ENCODE peak calls at places on chromosomes 6 and 20, in seven cellular contexts. S is CD4-positive, CD25-positive, alpha-beta regulatory T cell; H is NT2/D1; W is OCI-LY7; N is Peyer's patch; E is body of pancreas; A is A549. X is an unnamed sample.

GRCh38 chr6:31541059-31541657 is 645 bp downstream of the DDX39B start:
- DNase-seq in A (peak), S (peak), H (peak), E (peak), W (peak), N (no peak), X (peak)

GRCh38 chr6:155561262-155561970 is 105.8 kb upstream of the NOX3 start:
- DNase-seq in E (no peak), N (no peak), S (no peak), A (no peak), H (no peak), W (no peak), X (no peak)

GRCh38 chr6:168699631-168700315 is 258.8 kb downstream of the SMOC2 start:
- DNase-seq in S (no peak), H (no peak), W (no peak), N (no peak), A (no peak), E (no peak), X (no peak)

GRCh38 chr6:159719287-159719686 is 8.0 kb upstream of the WTAP start:
- DNase-seq in H (no peak), W (no peak), A (no peak), E (no peak), S (no peak), N (no peak), X (no peak)

GRCh38 chr20:25282034-25282781 is 34.3 kb downstream of the PYGB start:
- DNase-seq in N (peak), W (no peak), E (no peak), H (no peak), A (no peak), S (no peak), X (peak)

GRCh38 chr6:122405417-122405816 is 6.0 kb downstream of the HSF2 start:
- DNase-seq in W (no peak), S (no peak), A (no peak), N (no peak), E (no peak), H (no peak), X (no peak)

GRCh38 chr6:117143647-117144046 is 121.7 kb upstream of the VGLL2 start:
- DNase-seq in H (no peak), N (no peak), E (no peak), W (no peak), S (no peak), A (no peak), X (no peak)

GRCh38 chr6:17633465-17634188 is 33.5 kb downstream of the FAM8A1 start:
- DNase-seq in S (no peak), W (no peak), H (no peak), A (no peak), E (no peak), N (no peak), X (peak)

GRCh38 chr6:116528800-116529199 is 16.7 kb downstream of the TRAPPC3L start:
- DNase-seq in N (no peak), H (no peak), A (no peak), E (no peak), W (no peak), S (no peak), X (no peak)

GRCh38 chr6:166097914-166098522 is 69.6 kb downstream of the TBXT start:
- DNase-seq in S (peak), W (no peak), E (peak), N (peak), A (peak), H (peak), X (peak)

GRCh38 chr6:3001773-3002293 is 2.1 kb downstream of the NQO2 start:
- DNase-seq in A (peak), N (no peak), S (peak), E (peak), H (no peak), W (peak), X (peak)

GRCh38 chr6:43521836-43522235 is 4.9 kb downstream of the POLR1C start:
- DNase-seq in S (no peak), H (no peak), A (no peak), E (no peak), N (no peak), W (no peak), X (no peak)

GRCh38 chr6:157718788-157719187 is 104.3 kb upstream of the SNX9 start:
- DNase-seq in E (no peak), S (no peak), N (no peak), W (no peak), H (no peak), A (no peak), X (no peak)

GRCh38 chr20:6708010-6708409 is 59.5 kb upstream of the BMP2 start:
- DNase-seq in W (no peak), E (peak), N (peak), S (no peak), H (peak), A (no peak), X (no peak)

GRCh38 chr6:151763938-151764680 is 43.4 kb upstream of the ESR1 start:
- DNase-seq in A (peak), H (peak), N (peak), S (no peak), E (peak), W (peak), X (peak)

GRCh38 chr20:44594730-44595129 is 12.4 kb downstream of the PKIG start:
- DNase-seq in N (no peak), H (no peak), S (no peak), W (no peak), A (peak), E (no peak), X (no peak)

GRCh38 chr20:3654326-3655031 is 8.7 kb downstream of the GFRA4 start:
- DNase-seq in W (no peak), N (no peak), H (no peak), A (no peak), S (no peak), E (no peak), X (no peak)

GRCh38 chr6:78867370-78868040 is at the start of gene IRAK1BP1:
- DNase-seq in A (peak), N (peak), W (peak), H (peak), S (peak), E (peak), X (peak)
- H3K4me3 ChIP-seq in A (peak), N (peak), W (peak), H (peak), S (peak), E (peak), X (peak)

DNA sequence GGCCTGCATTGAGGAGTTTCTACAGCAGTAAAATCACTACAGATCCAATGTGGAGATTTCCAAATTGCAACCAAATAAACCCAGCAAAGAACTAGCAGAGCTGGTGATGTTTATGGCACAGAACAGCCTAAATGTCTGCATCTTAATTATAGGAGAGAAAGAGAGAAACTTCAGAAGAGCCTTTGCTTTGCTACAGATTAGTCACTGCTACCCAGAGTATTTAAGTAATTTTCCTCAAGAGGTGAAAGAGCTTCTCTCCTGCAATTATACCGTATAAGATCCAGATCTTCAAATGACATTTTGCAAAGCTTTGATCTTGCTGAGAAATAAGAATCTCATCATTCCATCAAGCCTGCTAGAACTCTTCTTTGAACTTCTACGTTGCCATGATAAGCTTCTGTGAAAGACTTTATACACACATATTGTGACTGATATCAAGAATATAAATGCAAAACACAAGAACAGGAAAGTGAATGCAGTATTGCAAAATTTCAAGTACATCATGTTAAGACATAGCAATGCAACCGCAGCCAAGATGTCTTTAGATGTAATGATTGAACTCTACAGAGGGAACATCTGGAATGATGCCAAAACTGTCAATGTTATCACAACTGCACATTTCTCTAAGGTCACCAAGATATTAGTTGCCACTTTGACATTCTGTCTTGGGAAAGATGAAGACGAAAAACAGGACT is 48.0 kb downstream of the MKKS start:
- DNase-seq in A (no peak), S (no peak), N (no peak), W (no peak), H (no peak), E (no peak), X (no peak)
- H3K4me3 ChIP-seq in A (no peak), S (no peak), N (no peak), W (no peak), H (no peak), E (no peak), X (no peak)

GRCh38 chr20:15700147-15700765 is 873.0 kb downstream of the KIF16B start:
- DNase-seq in E (no peak), A (no peak), N (no peak), S (no peak), W (no peak), H (no peak), X (no peak)

GRCh38 chr20:15703171-15703911 is 869.9 kb downstream of the KIF16B start:
- DNase-seq in S (no peak), E (no peak), N (no peak), W (no peak), H (no peak), A (peak), X (no peak)

GRCh38 chr20:15702161-15702560 is 871.1 kb downstream of the KIF16B start:
- DNase-seq in H (no peak), S (no peak), E (no peak), N (no peak), W (no peak), A (no peak), X (no peak)

DNA sequence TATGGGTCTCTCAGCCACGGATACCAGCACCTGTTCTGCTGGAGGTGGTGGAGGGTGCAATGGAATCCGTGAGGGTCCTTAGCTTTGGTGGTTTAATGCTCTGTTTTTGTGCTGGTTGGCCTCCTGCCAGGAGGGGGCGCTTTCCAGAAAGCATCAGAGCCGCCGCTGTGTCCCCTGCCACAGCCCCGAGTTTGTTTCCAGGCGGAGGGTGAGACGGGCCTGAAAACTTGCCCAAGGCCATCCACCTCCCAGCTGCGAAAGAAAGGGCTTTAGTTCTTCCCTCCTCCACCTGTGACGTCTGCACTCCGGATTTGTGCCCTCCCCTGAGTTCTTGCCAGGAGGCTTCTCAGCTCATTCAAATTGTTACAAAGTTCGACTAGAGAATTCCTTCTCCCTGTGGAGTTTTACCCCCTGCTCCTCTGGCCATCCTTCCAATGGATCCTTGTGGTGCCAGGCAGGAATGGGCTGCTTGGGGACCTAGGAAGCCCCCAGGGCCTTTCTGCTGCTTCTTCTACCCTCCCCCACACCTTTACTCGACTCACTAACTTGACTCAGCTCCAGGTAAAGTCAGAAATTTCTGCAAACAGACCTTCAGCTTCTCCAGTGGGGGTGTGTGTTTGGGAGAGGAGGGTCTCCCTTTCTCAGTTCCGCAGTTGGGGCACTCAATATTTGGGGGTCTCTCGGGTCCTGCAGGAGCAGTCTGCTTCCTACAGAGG is 873.7 kb downstream of the KIF16B start:
- DNase-seq in A (no peak), N (no peak), S (no peak), E (no peak), H (no peak), W (peak), X (no peak)
- H3K4me3 ChIP-seq in A (no peak), N (no peak), S (no peak), E (no peak), H (peak), W (no peak), X (no peak)

GRCh38 chr6:22249646-22250045 is 47.2 kb downstream of the PRL start:
- DNase-seq in N (no peak), E (no peak), W (no peak), H (no peak), A (no peak), S (no peak), X (no peak)

GRCh38 chr6:22248513-22249308 is 48.1 kb downstream of the PRL start:
- DNase-seq in S (no peak), A (peak), N (no peak), H (no peak), E (no peak), W (no peak), X (no peak)

GRCh38 chr6:22250486-22250885 is 46.4 kb downstream of the PRL start:
- DNase-seq in W (no peak), H (peak), E (no peak), S (no peak), A (no peak), N (no peak), X (no peak)

GRCh38 chr6:22253955-22254655 is 42.7 kb downstream of the PRL start:
- DNase-seq in W (no peak), H (no peak), A (no peak), S (no peak), N (no peak), E (no peak), X (no peak)

DNA sequence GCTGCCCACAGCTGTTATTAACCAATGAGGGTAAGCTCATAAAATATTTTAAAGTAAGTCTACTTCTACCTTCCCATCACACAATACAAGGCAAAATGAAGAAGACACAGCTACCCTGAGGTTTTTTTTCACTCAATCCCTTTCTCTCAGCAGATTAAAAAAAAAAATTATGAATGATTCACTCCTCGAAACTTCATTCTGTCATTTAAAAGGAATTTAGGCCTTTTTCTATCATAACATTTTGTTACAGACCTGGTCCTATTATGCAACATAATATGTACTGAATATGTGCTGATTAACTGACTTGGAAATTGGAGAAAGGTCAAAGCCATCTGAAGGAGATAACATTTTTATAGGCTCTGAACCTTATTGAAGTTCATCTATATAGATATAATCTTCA is 45.5 kb downstream of the PRL start:
- DNase-seq in S (no peak), H (no peak), N (no peak), A (no peak), E (no peak), W (no peak), X (no peak)
- H3K4me3 ChIP-seq in S (no peak), H (no peak), N (no peak), A (no peak), E (no peak), W (no peak), X (no peak)

GRCh38 chr6:82611751-82612150 is 248.1 kb downstream of the TPBG start:
- DNase-seq in S (no peak), A (no peak), H (no peak), N (no peak), E (no peak), W (no peak), X (no peak)

GRCh38 chr6:82608777-82609176 is 245.2 kb downstream of the TPBG start:
- DNase-seq in H (no peak), S (no peak), N (no peak), A (no peak), W (no peak), E (no peak), X (no peak)

GRCh38 chr6:82612475-82612874 is 248.9 kb downstream of the TPBG start:
- DNase-seq in W (no peak), N (no peak), H (no peak), A (no peak), E (no peak), S (no peak), X (no peak)

GRCh38 chr6:82608365-82608764 is 244.7 kb downstream of the TPBG start:
- DNase-seq in E (no peak), S (no peak), N (no peak), H (no peak), W (no peak), A (no peak), X (no peak)
- H3K4me3 ChIP-seq in E (no peak), S (no peak), N (no peak), H (no peak), W (no peak), A (no peak), X (no peak)

GRCh38 chr6:134249759-134250602 is 67.9 kb downstream of the SGK1 start:
- DNase-seq in W (no peak), H (no peak), A (no peak), S (no peak), E (peak), N (no peak), X (no peak)
- H3K4me3 ChIP-seq in W (no peak), H (no peak), A (no peak), S (peak), E (no peak), N (no peak), X (no peak)